ENCODE peak calls at places on chromosomes 2 and 18, in nine cellular contexts. H is putamen; E is CD8-positive, alpha-beta memory T cell; D is renal cortical epithelial cell; T is heart left ventricle; B is HCEC 1CT; U is activated gamma-delta T cell treated with anti-CD3 and anti-CD28 coated beads, Interleukin-2, amount 50 U/mL, for 16 hours; P is cardiac muscle cell; W is Ammon's horn. S is an unnamed sample.

GRCh38 chr2:68734688-68735525 is at the start of gene ARHGAP25:
- DNase-seq in H (peak), E (peak), D (no peak), T (peak), B (no peak), U (peak), P (no peak), W (peak), S (peak)

GRCh38 chr2:119175517-119175916 is 17.0 kb upstream of the C1QL2 start:
- DNase-seq in H (no peak), E (no peak), D (no peak), T (no peak), B (no peak), U (no peak), P (peak), W (no peak), S (no peak)

GRCh38 chr2:14632133-14632936 is at the start of gene LRATD1:
- DNase-seq in H (peak), E (no peak), D (peak), T (peak), B (peak), U (no peak), P (peak), W (peak), S (peak)

GRCh38 chr2:101330253-101330921 is 21.9 kb upstream of the RNF149 start:
- DNase-seq in H (peak), E (no peak), D (no peak), T (peak), B (no peak), U (no peak), P (peak), W (peak), S (peak)

GRCh38 chr2:127024769-127025356 is 82.1 kb downstream of the BIN1 start:
- DNase-seq in H (peak), E (no peak), D (peak), T (no peak), B (peak), U (no peak), P (peak), W (peak), S (peak)

GRCh38 chr2:157692768-157693167 is 64.1 kb upstream of the ACVR1C start:
- DNase-seq in H (no peak), E (no peak), D (peak), T (no peak), B (peak), U (no peak), P (peak), W (no peak), S (peak)

GRCh38 chr2:97740590-97741182 is 27.3 kb downstream of the ZAP70 start:
- DNase-seq in H (no peak), E (peak), D (peak), T (peak), B (peak), U (peak), P (peak), W (peak), S (peak)

GRCh38 chr2:196963961-196964360 is 37.5 kb upstream of the PGAP1 start:
- DNase-seq in H (no peak), E (no peak), D (peak), T (no peak), B (no peak), U (no peak), P (no peak), W (no peak), S (no peak)

GRCh38 chr2:85886585-85886984 is 2.2 kb downstream of the ST3GAL5 start:
- DNase-seq in H (peak), E (peak), D (peak), T (peak), B (peak), U (peak), P (peak), W (peak), S (peak)

GRCh38 chr2:100818606-100819364 is 1.2 kb upstream of the NPAS2 start:
- DNase-seq in H (no peak), E (peak), D (peak), T (peak), B (peak), U (no peak), P (peak), W (peak), S (no peak)

GRCh38 chr2:152508446-152508845 is 173.5 kb downstream of the FMNL2 start:
- DNase-seq in H (no peak), E (no peak), D (peak), T (no peak), B (peak), U (no peak), P (peak), W (no peak), S (peak)

GRCh38 chr2:134416637-134417036 is 162.8 kb downstream of the MGAT5 start:
- DNase-seq in H (no peak), E (no peak), D (no peak), T (no peak), B (no peak), U (no peak), P (no peak), W (no peak), S (no peak)

GRCh38 chr18:12744103-12744502 is 41.3 kb downstream of the PSMG2 start:
- DNase-seq in H (peak), E (peak), D (peak), T (no peak), B (peak), U (no peak), P (peak), W (peak), S (peak)

GRCh38 chr2:239831272-239831731 is 193.8 kb downstream of the NDUFA10 start:
- DNase-seq in H (no peak), E (no peak), D (no peak), T (no peak), B (no peak), U (no peak), P (peak), W (no peak), S (no peak)

GRCh38 chr2:217366996-217367395 is 507.1 kb upstream of the TNP1 start:
- DNase-seq in H (no peak), E (no peak), D (peak), T (no peak), B (no peak), U (no peak), P (no peak), W (no peak), S (no peak)

GRCh38 chr2:45852450-45853150 is 201.1 kb downstream of the PRKCE start:
- DNase-seq in H (no peak), E (no peak), D (no peak), T (no peak), B (no peak), U (no peak), P (no peak), W (no peak), S (no peak)

GRCh38 chr18:10588975-10589374 is 63.1 kb downstream of the NAPG start:
- DNase-seq in H (no peak), E (no peak), D (no peak), T (no peak), B (no peak), U (no peak), P (no peak), W (no peak), S (no peak)